ENCODE peak calls at places on chromosome 22, in ten cellular contexts. One of them, this sample, is unnamed.

GRCh38 chr22:22362939-22363338 is 118.4 kb downstream of the VPREB1 start:
- DNase-seq in esophagus squamous epithelium: no peak
- DNase-seq in foreskin fibroblast: no peak
- DNase-seq in lower lobe of right lung: no peak
- DNase-seq in glutamatergic neuron: no peak
- DNase-seq in B cell: no peak
- DNase-seq in skeletal muscle cell: no peak
- DNase-seq in GM04503: no peak
- DNase-seq in HT1080: no peak
- DNase-seq in BE2C: no peak
- DNase-seq in this sample: no peak

GRCh38 chr22:31646186-31647019 is 15.6 kb downstream of the PISD start:
- DNase-seq in lower lobe of right lung: no peak
- DNase-seq in glutamatergic neuron: no peak
- DNase-seq in esophagus squamous epithelium: no peak
- DNase-seq in foreskin fibroblast: peak
- DNase-seq in GM04503: peak
- DNase-seq in HT1080: peak
- DNase-seq in skeletal muscle cell: peak
- DNase-seq in B cell: no peak
- DNase-seq in BE2C: no peak
- DNase-seq in this sample: peak

GRCh38 chr22:37485006-37485713 is 1.0 kb downstream of the MFNG start:
- DNase-seq in lower lobe of right lung: peak
- DNase-seq in HT1080: no peak
- DNase-seq in esophagus squamous epithelium: no peak
- DNase-seq in glutamatergic neuron: no peak
- DNase-seq in BE2C: no peak
- DNase-seq in GM04503: no peak
- DNase-seq in B cell: peak
- DNase-seq in skeletal muscle cell: no peak
- DNase-seq in foreskin fibroblast: no peak
- DNase-seq in this sample: no peak

GRCh38 chr22:39622881-39623367 is 52.4 kb downstream of the CACNA1I start:
- DNase-seq in foreskin fibroblast: peak
- DNase-seq in glutamatergic neuron: peak
- DNase-seq in lower lobe of right lung: peak
- DNase-seq in HT1080: no peak
- DNase-seq in GM04503: no peak
- DNase-seq in BE2C: peak
- DNase-seq in esophagus squamous epithelium: no peak
- DNase-seq in skeletal muscle cell: no peak
- DNase-seq in B cell: peak
- DNase-seq in this sample: peak

GRCh38 chr22:42026705-42027104 is 28.1 kb downstream of the WBP2NL start:
- DNase-seq in BE2C: no peak
- DNase-seq in glutamatergic neuron: no peak
- DNase-seq in lower lobe of right lung: no peak
- DNase-seq in GM04503: no peak
- DNase-seq in HT1080: no peak
- DNase-seq in B cell: no peak
- DNase-seq in esophagus squamous epithelium: no peak
- DNase-seq in foreskin fibroblast: no peak
- DNase-seq in skeletal muscle cell: no peak
- DNase-seq in this sample: no peak

GRCh38 chr22:44422742-44423370 is 75.2 kb downstream of the RTL6 start:
- DNase-seq in GM04503: no peak
- DNase-seq in B cell: no peak
- DNase-seq in HT1080: no peak
- DNase-seq in esophagus squamous epithelium: no peak
- DNase-seq in lower lobe of right lung: no peak
- DNase-seq in skeletal muscle cell: no peak
- DNase-seq in foreskin fibroblast: no peak
- DNase-seq in BE2C: no peak
- DNase-seq in glutamatergic neuron: no peak
- DNase-seq in this sample: no peak

GRCh38 chr22:24894220-24894975 is 52.1 kb downstream of the LHFPL7 start:
- DNase-seq in B cell: no peak
- DNase-seq in foreskin fibroblast: peak
- DNase-seq in esophagus squamous epithelium: no peak
- DNase-seq in skeletal muscle cell: peak
- DNase-seq in lower lobe of right lung: peak
- DNase-seq in glutamatergic neuron: no peak
- DNase-seq in BE2C: peak
- DNase-seq in GM04503: peak
- DNase-seq in HT1080: peak
- DNase-seq in this sample: peak

GRCh38 chr22:26031641-26032040 is 137.6 kb upstream of the SEZ6L start:
- DNase-seq in HT1080: no peak
- DNase-seq in glutamatergic neuron: no peak
- DNase-seq in lower lobe of right lung: no peak
- DNase-seq in foreskin fibroblast: no peak
- DNase-seq in BE2C: no peak
- DNase-seq in B cell: no peak
- DNase-seq in esophagus squamous epithelium: no peak
- DNase-seq in GM04503: no peak
- DNase-seq in skeletal muscle cell: no peak
- DNase-seq in this sample: no peak

GRCh38 chr22:23369054-23369685 is 188.9 kb downstream of the BCR start:
- DNase-seq in HT1080: no peak
- DNase-seq in foreskin fibroblast: no peak
- DNase-seq in B cell: no peak
- DNase-seq in skeletal muscle cell: no peak
- DNase-seq in GM04503: no peak
- DNase-seq in lower lobe of right lung: no peak
- DNase-seq in esophagus squamous epithelium: no peak
- DNase-seq in glutamatergic neuron: no peak
- DNase-seq in BE2C: no peak
- DNase-seq in this sample: no peak

GRCh38 chr22:38761202-38762162 is 5.7 kb upstream of the SUN2 start:
- DNase-seq in BE2C: no peak
- DNase-seq in B cell: no peak
- DNase-seq in HT1080: peak
- DNase-seq in esophagus squamous epithelium: no peak
- DNase-seq in GM04503: no peak
- DNase-seq in skeletal muscle cell: no peak
- DNase-seq in glutamatergic neuron: no peak
- DNase-seq in lower lobe of right lung: no peak
- DNase-seq in foreskin fibroblast: no peak
- DNase-seq in this sample: no peak